ENCODE peak calls at places on chromosomes 13 and 19, in ten cellular contexts. E, C, F, G, N, X, I, T, A and P are unnamed samples.
A peak's percentile ranks its signal among the peaks of the same experiment; 100 is the strongest.

GRCh38 chr13:48038763-48039162 is 1.2 kb downstream of the NUDT15 start:
- DNase-seq in E (no peak), C (no peak), A (no peak), G (no peak), N (no peak), X (no peak), T (peak; percentile 37), F (no peak), I (no peak), P (no peak)

GRCh38 chr19:47152632-47153031 is 22.0 kb downstream of the SAE1 start:
- DNase-seq in I (no peak), G (no peak), T (no peak), X (peak; percentile 37), N (no peak), F (no peak), A (no peak), C (no peak), E (no peak), P (no peak)

GRCh38 chr13:20118268-20119140 is 42.3 kb downstream of the GJA3 start:
- DNase-seq in X (peak; percentile 80), C (peak; percentile 74), A (no peak), E (peak; percentile 74), N (no peak), G (no peak), F (peak; percentile 53), I (peak; percentile 36), T (no peak), P (peak; percentile 26)

GRCh38 chr19:10737680-10738079 is 19.8 kb downstream of the DNM2 start:
- DNase-seq in G (no peak), N (no peak), T (peak; percentile 18), X (no peak), F (no peak), E (no peak), I (no peak), C (no peak), A (no peak), P (no peak)

GRCh38 chr19:48196933-48197665 is 26.6 kb downstream of the ZSWIM9 start:
- DNase-seq in C (no peak), F (peak; percentile 79), X (no peak), N (no peak), A (no peak), I (no peak), E (no peak), G (no peak), T (no peak), P (no peak)

GRCh38 chr13:108929532-108929931 is 300.1 kb downstream of the MYO16 start:
- DNase-seq in X (no peak), A (no peak), E (no peak), G (no peak), N (no peak), C (no peak), F (peak; percentile 52), I (no peak), T (no peak), P (no peak)

GRCh38 chr13:46648166-46648607 is 95.2 kb downstream of the LRCH1 start:
- DNase-seq in E (no peak), X (peak; percentile 58), T (peak; percentile 57), I (no peak), N (no peak), A (no peak), F (no peak), C (peak; percentile 66), G (peak; percentile 68), P (peak; percentile 39)

GRCh38 chr13:56187331-56187730 is 953.4 kb upstream of the PRR20A start:
- DNase-seq in E (no peak), X (no peak), N (no peak), I (no peak), T (no peak), F (no peak), G (no peak), C (no peak), A (no peak), P (no peak)

GRCh38 chr13:21055016-21055415 is 6.4 kb downstream of the LATS2 start:
- DNase-seq in G (no peak), N (no peak), A (no peak), T (no peak), F (no peak), I (no peak), X (no peak), C (no peak), E (no peak), P (no peak)

GRCh38 chr13:110653851-110654250 is 38.5 kb downstream of the NAXD start:
- DNase-seq in I (no peak), F (no peak), T (no peak), C (no peak), E (no peak), X (no peak), N (no peak), A (no peak), G (no peak), P (no peak)

GRCh38 chr13:41658057-41658642 is 200.8 kb downstream of the RGCC start:
- DNase-seq in E (no peak), G (no peak), N (peak; percentile 74), A (no peak), T (no peak), F (peak; percentile 73), X (no peak), C (no peak), I (peak; percentile 74), P (no peak)
- TF ChIP-seq CTCF in E (no peak), G (no peak), N (peak; percentile 30), A (no peak), T (peak; percentile 57), F (no peak), X (no peak), C (no peak), I (no peak), P (no peak)

GRCh38 chr19:15871570-15871969 is 26.3 kb downstream of the CYP4F2 start:
- DNase-seq in I (no peak), F (no peak), G (no peak), E (peak; percentile 40), X (peak; percentile 25), T (no peak), C (no peak), N (no peak), A (peak; percentile 60), P (peak; percentile 29)
- H3K4me3 ChIP-seq in I (no peak overlapping the region), F (no peak overlapping the region), G (no peak overlapping the region), E (no peak overlapping the region), X (no peak overlapping the region), T (no peak overlapping the region), C (no peak overlapping the region), N (no peak overlapping the region), A (no peak overlapping the region), P (no peak overlapping the region)

GRCh38 chr13:83943530-83944279 is 61.4 kb upstream of the SLITRK1 start:
- DNase-seq in G (no peak), E (no peak), C (no peak), A (no peak), F (no peak), T (no peak), I (no peak), X (peak; percentile 13), N (no peak), P (no peak)
- TF ChIP-seq CTCF in G (no peak), E (no peak), C (no peak), A (no peak), F (no peak), T (no peak), I (no peak), X (peak; percentile 43), N (no peak), P (no peak)

GRCh38 chr19:6424190-6424938 is at the start of gene KHSRP:
- DNase-seq in F (no peak), C (no peak), T (peak; percentile 51), I (no peak), A (no peak), E (no peak), X (no peak), N (no peak), G (peak; percentile 13), P (peak; percentile 99)

GRCh38 chr19:6427131-6427530 is 2.5 kb upstream of the KHSRP start:
- DNase-seq in N (no peak), F (no peak), E (no peak), I (no peak), C (no peak), X (no peak), G (no peak), T (no peak), A (no peak), P (no peak)

GRCh38 chr19:6424939-6425731 is 524 bp upstream of the KHSRP start:
- DNase-seq in N (peak; percentile 100), F (peak; percentile 100), G (peak; percentile 100), C (peak; percentile 99), T (peak; percentile 100), E (peak; percentile 100), A (peak; percentile 100), X (peak; percentile 100), I (peak; percentile 100), P (peak; percentile 97)

GRCh38 chr19:6423499-6424189 is 967 bp downstream of the KHSRP start:
- DNase-seq in T (peak; percentile 41), G (peak; percentile 55), A (no peak), E (peak; percentile 69), X (no peak), I (peak; percentile 37), F (peak; percentile 63), C (no peak), N (no peak), P (no peak)

DNA sequence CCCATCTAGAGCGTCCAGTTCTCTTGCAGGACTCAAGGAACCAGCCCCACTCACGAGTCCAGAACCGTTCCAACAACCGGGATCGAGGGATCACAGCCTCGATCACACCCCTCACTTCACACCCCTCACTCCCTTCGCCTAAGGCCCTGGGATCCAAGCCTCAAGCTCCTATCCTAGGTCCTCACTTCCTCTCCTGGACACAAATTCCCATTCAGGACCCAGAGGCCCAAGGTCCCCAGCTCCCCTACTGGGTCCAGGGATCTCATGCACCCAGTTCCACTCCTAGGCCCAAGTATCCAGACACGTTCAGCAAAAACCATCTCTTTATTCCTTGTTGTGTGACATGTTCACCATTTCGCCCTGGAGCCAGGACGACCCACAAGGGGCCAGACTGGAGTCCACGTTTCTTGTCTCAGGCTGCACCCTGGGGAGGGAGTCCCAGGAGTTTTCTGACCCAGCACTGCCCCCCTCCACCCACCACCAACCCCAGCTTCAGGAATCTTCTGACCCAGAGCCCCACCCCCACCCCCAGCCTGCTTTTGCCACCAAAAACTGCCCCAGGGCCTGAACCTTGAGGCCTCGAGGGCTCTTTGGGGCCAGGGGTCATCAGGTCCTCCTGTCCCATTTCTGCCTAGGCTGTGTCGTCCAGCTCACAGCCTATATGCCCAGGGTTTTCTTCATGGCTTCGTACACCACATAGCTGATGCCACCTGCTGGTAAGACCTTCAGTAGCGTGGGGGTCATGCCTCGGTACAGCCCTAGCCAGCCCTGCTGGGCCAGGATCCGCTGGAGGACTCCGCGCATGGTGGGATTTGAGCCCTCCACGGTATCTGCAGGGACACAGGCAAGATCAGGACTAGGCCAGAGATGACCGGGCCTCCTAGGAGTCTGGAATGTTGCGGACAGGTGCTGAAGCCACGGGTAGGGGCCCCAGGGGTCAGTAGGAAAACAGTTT is 1.4 kb upstream of the KHSRP start:
- DNase-seq in X (no peak), G (no peak), E (no peak), A (no peak), C (no peak), T (peak; percentile 56), F (no peak), N (no peak), I (no peak), P (no peak)
- H3K4me3 ChIP-seq in X (no peak overlapping the region), G (peak overlapping the region; percentile 31), E (peak overlapping the region; percentile 48), A (no peak overlapping the region), C (peak overlapping the region; percentile 13), T (peak overlapping the region; percentile 40), F (no peak overlapping the region), N (no peak overlapping the region), I (peak overlapping the region; percentile 6), P (peak overlapping the region; percentile 7)